ENCODE peak calls at places on chromosomes 2 and 18, in ten cellular contexts. W, M, R, K, H, V, Q, Y, S and A are unnamed samples.

GRCh38 chr18:54774423-54774822 is 53.9 kb upstream of the RAB27B start:
- DNase-seq in W (no peak), M (no peak), R (no peak), K (no peak), H (no peak), V (no peak), Q (no peak), Y (no peak), S (no peak), A (no peak)

GRCh38 chr2:56379066-56379465 is 195.3 kb downstream of the CCDC85A start:
- DNase-seq in W (no peak), M (no peak), R (no peak), K (no peak), H (no peak), V (no peak), Q (no peak), Y (no peak), S (no peak), A (no peak)

GRCh38 chr2:10020001-10020400 is 23.3 kb upstream of the KLF11 start:
- DNase-seq in W (no peak), M (no peak), R (no peak), K (no peak), H (no peak), V (no peak), Q (no peak), Y (no peak), S (no peak), A (no peak)

GRCh38 chr2:232365621-232366321 is 12.8 kb upstream of the ALPP start:
- DNase-seq in W (no peak), M (no peak), R (peak; percentile 57), K (no peak), H (no peak), V (no peak), Q (no peak), Y (no peak), S (peak; percentile 75), A (no peak)

GRCh38 chr2:20013061-20013721 is 723 bp upstream of the MATN3 start:
- DNase-seq in W (no peak), M (no peak), R (no peak), K (no peak), H (peak; percentile 92), V (no peak), Q (no peak), Y (no peak), S (peak; percentile 47), A (no peak)

GRCh38 chr2:172348555-172349288 is 78.7 kb upstream of the ITGA6 start:
- DNase-seq in W (no peak), M (no peak), R (no peak), K (no peak), H (no peak), V (no peak), Q (no peak), Y (no peak), S (no peak), A (no peak)

GRCh38 chr18:57791192-57791591 is 11.9 kb downstream of the ATP8B1 start:
- DNase-seq in W (no peak), M (no peak), R (no peak), K (no peak), H (no peak), V (no peak), Q (no peak), Y (no peak), S (no peak), A (no peak)

GRCh38 chr2:74552914-74553811 is 579 bp downstream of the LOXL3 start:
- DNase-seq in W (no peak), M (no peak), R (no peak), K (no peak), H (no peak), V (peak; percentile 59), Q (no peak), Y (no peak), S (peak; percentile 59), A (no peak)

GRCh38 chr2:172574965-172575364 is 19.1 kb downstream of the PDK1 start:
- DNase-seq in W (no peak), M (no peak), R (no peak), K (no peak), H (no peak), V (no peak), Q (no peak), Y (no peak), S (no peak), A (no peak)

GRCh38 chr18:37318360-37319037 is 247.1 kb downstream of the CELF4 start:
- DNase-seq in W (no peak), M (no peak), R (no peak), K (no peak), H (no peak), V (no peak), Q (no peak), Y (no peak), S (no peak), A (no peak)

GRCh38 chr2:24739355-24740025 is 53.7 kb downstream of the PTRHD1 start:
- DNase-seq in W (no peak), M (no peak), R (no peak), K (no peak), H (no peak), V (no peak), Q (no peak), Y (no peak), S (no peak), A (no peak)

GRCh38 chr2:167471734-167472133 is 583.5 kb downstream of the XIRP2 start:
- DNase-seq in W (no peak), M (no peak), R (no peak), K (no peak), H (no peak), V (no peak), Q (no peak), Y (no peak), S (peak; percentile 36), A (no peak)

GRCh38 chr2:127515383-127515915 is 10.8 kb downstream of the IWS1 start:
- DNase-seq in W (no peak), M (no peak), R (no peak), K (no peak), H (no peak), V (no peak), Q (no peak), Y (no peak), S (peak; percentile 8), A (no peak)

GRCh38 chr2:102335871-102336366 is 19.7 kb upstream of the IL18R1 start:
- DNase-seq in W (no peak), M (no peak), R (no peak), K (no peak), H (no peak), V (no peak), Q (no peak), Y (no peak), S (no peak), A (peak; percentile 60)

GRCh38 chr2:152176113-152176714 is 651 bp upstream of the STAM2 start:
- DNase-seq in W (no peak), M (no peak), R (no peak), K (no peak), H (no peak), V (no peak), Q (no peak), Y (no peak), S (no peak), A (no peak)

GRCh38 chr2:197191948-197192338 is 118.6 kb downstream of the ANKRD44 start:
- DNase-seq in W (no peak), M (peak; percentile 34), R (no peak), K (no peak), H (no peak), V (no peak), Q (peak; percentile 52), Y (no peak), S (no peak), A (no peak)

GRCh38 chr2:222037211-222037610 is 261.6 kb downstream of the PAX3 start:
- DNase-seq in W (no peak), M (no peak), R (no peak), K (no peak), H (no peak), V (no peak), Q (no peak), Y (no peak), S (no peak), A (no peak)

GRCh38 chr2:206443735-206444527 is 599 bp downstream of the ADAM23 start:
- DNase-seq in W (no peak), M (no peak), R (no peak), K (no peak), H (peak; percentile 39), V (peak; percentile 43), Q (no peak), Y (no peak), S (peak; percentile 68), A (peak; percentile 23)

GRCh38 chr2:73920577-73921545 is 5.8 kb upstream of the DGUOK start:
- DNase-seq in W (peak; percentile 20), M (peak; percentile 16), R (peak; percentile 26), K (peak; percentile 37), H (peak; percentile 50), V (peak; percentile 26), Q (peak; percentile 23), Y (no peak), S (peak; percentile 93), A (no peak)

GRCh38 chr18:54396755-54397154 is 39.0 kb downstream of the C18orf54 start:
- DNase-seq in W (no peak), M (no peak), R (no peak), K (no peak), H (no peak), V (no peak), Q (no peak), Y (no peak), S (no peak), A (no peak)

GRCh38 chr2:166357068-166357949 is 18.4 kb downstream of the SCN9A start:
- DNase-seq in W (no peak), M (no peak), R (no peak), K (no peak), H (no peak), V (no peak), Q (no peak), Y (no peak), S (no peak), A (no peak)

GRCh38 chr2:43942881-43943280 is 52.9 kb downstream of the LRPPRC start:
- DNase-seq in W (no peak), M (no peak), R (no peak), K (no peak), H (no peak), V (no peak), Q (no peak), Y (no peak), S (no peak), A (no peak)

GRCh38 chr2:38178556-38179419 is 102.8 kb upstream of the CYP1B1 start:
- DNase-seq in W (no peak), M (no peak), R (no peak), K (no peak), H (peak; percentile 37), V (peak; percentile 68), Q (no peak), Y (no peak), S (no peak), A (no peak)

GRCh38 chr2:55857766-55858165 is 65.8 kb downstream of the EFEMP1 start:
- DNase-seq in W (no peak), M (no peak), R (no peak), K (no peak), H (no peak), V (no peak), Q (no peak), Y (no peak), S (no peak), A (no peak)

GRCh38 chr2:47250576-47251403 is 95.7 kb upstream of the STPG4 start:
- DNase-seq in W (no peak), M (no peak), R (no peak), K (no peak), H (no peak), V (no peak), Q (no peak), Y (no peak), S (no peak), A (no peak)

GRCh38 chr2:150143087-150143536 is 344.4 kb downstream of the RND3 start:
- DNase-seq in W (no peak), M (no peak), R (no peak), K (no peak), H (no peak), V (no peak), Q (no peak), Y (no peak), S (no peak), A (no peak)

GRCh38 chr2:70772486-70773155 is 4.6 kb upstream of the ADD2 start:
- DNase-seq in W (no peak), M (no peak), R (no peak), K (no peak), H (no peak), V (no peak), Q (no peak), Y (no peak), S (no peak), A (no peak)

GRCh38 chr2:16028644-16029043 is 88.3 kb downstream of the MYCN start:
- DNase-seq in W (no peak), M (no peak), R (no peak), K (no peak), H (no peak), V (no peak), Q (no peak), Y (no peak), S (no peak), A (no peak)